ENCODE peak calls at places on chromosomes 11 and 22, in seven cellular contexts. W is PC-3, P is aorta, A is adrenal gland, X is H1, B is neuronal stem cell, J is pancreas. G is an unnamed sample.

GRCh38 chr22:49997932-49998717 is 14.4 kb downstream of the IL17REL start:
- DNase-seq in W (no peak), P (no peak), A (no peak), X (no peak), B (no peak), J (no peak), G (no peak)

GRCh38 chr11:134504146-134504905 is 92.3 kb upstream of the B3GAT1 start:
- DNase-seq in W (no peak), P (no peak), A (no peak), X (no peak), B (no peak), J (no peak), G (no peak)

GRCh38 chr11:3130269-3131071 is 34.6 kb downstream of the OSBPL5 start:
- DNase-seq in W (peak), P (peak), A (no peak), X (no peak), B (no peak), J (peak), G (no peak)

GRCh38 chr11:62388999-62389398 is 29.8 kb upstream of the SCGB1A1 start:
- DNase-seq in W (no peak), P (no peak), A (no peak), X (no peak), B (no peak), J (no peak), G (no peak)

GRCh38 chr11:111835665-111836064 is 35.7 kb downstream of the ALG9 start:
- DNase-seq in W (no peak), P (no peak), A (no peak), X (no peak), B (no peak), J (no peak), G (no peak)

GRCh38 chr22:26325641-26326040 is 103.4 kb upstream of the ASPHD2 start:
- DNase-seq in W (no peak), P (no peak), A (no peak), X (no peak), B (no peak), J (no peak), G (no peak)

GRCh38 chr11:69160296-69161116 is 4.8 kb downstream of the SMIM38 start:
- DNase-seq in W (no peak), P (no peak), A (no peak), X (no peak), B (no peak), J (no peak), G (no peak)

GRCh38 chr11:1879941-1880720 is 11.6 kb downstream of the PRR33 start:
- DNase-seq in W (no peak), P (peak), A (peak), X (no peak), B (no peak), J (peak), G (no peak)

GRCh38 chr22:33518405-33518804 is 401.9 kb downstream of the LARGE1 start:
- DNase-seq in W (no peak), P (no peak), A (no peak), X (no peak), B (no peak), J (no peak), G (no peak)

GRCh38 chr11:127049486-127049885 is 48.9 kb upstream of the KIRREL3 start:
- DNase-seq in W (no peak), P (no peak), A (no peak), X (no peak), B (no peak), J (no peak), G (no peak)

GRCh38 chr11:17853280-17853679 is 118.7 kb downstream of the KCNC1 start:
- DNase-seq in W (no peak), P (no peak), A (no peak), X (no peak), B (no peak), J (no peak), G (no peak)

GRCh38 chr11:75195164-75195962 is 44.5 kb downstream of the SLCO2B1 start:
- DNase-seq in W (no peak), P (peak), A (peak), X (no peak), B (no peak), J (no peak), G (peak)

GRCh38 chr11:33291004-33291777 is 34.0 kb downstream of the HIPK3 start:
- DNase-seq in W (peak), P (no peak), A (no peak), X (no peak), B (no peak), J (no peak), G (no peak)

GRCh38 chr11:60786811-60787567 is 1.9 kb downstream of the MS4A10 start:
- DNase-seq in W (peak), P (peak), A (no peak), X (no peak), B (no peak), J (peak), G (no peak)

GRCh38 chr11:110286298-110287040 is 9.9 kb downstream of the RDX start:
- DNase-seq in W (no peak), P (no peak), A (no peak), X (no peak), B (no peak), J (no peak), G (no peak)

GRCh38 chr11:96098511-96099241 is 174.8 kb upstream of the MTMR2 start:
- DNase-seq in W (peak), P (no peak), A (no peak), X (no peak), B (no peak), J (peak), G (no peak)

GRCh38 chr11:116853461-116854073 is 16.1 kb upstream of the APOA1 start:
- DNase-seq in W (peak), P (no peak), A (no peak), X (no peak), B (no peak), J (no peak), G (no peak)

GRCh38 chr11:93285430-93285829 is 45.1 kb upstream of the DEUP1 start:
- DNase-seq in W (no peak), P (no peak), A (no peak), X (no peak), B (no peak), J (no peak), G (no peak)

GRCh38 chr11:11626128-11626527 is 4.3 kb upstream of the GALNT18 start:
- DNase-seq in W (peak), P (no peak), A (no peak), X (no peak), B (no peak), J (no peak), G (no peak)

GRCh38 chr11:680970-681369 is 14.1 kb downstream of the DEAF1 start:
- DNase-seq in W (no peak), P (no peak), A (no peak), X (no peak), B (no peak), J (no peak), G (no peak)
- H3K27ac ChIP-seq in W (no peak), P (no peak), A (no peak), X (no peak), B (no peak), J (no peak), G (no peak)

GRCh38 chr11:73975479-73975757 is 7.2 kb downstream of the UCP2 start:
- DNase-seq in W (no peak), P (peak), A (no peak), X (no peak), B (no peak), J (no peak), G (no peak)
- H3K27ac ChIP-seq in W (no peak), P (no peak), A (no peak), X (no peak), B (no peak), J (no peak), G (no peak)

GRCh38 chr22:46078241-46079092 is 71.9 kb upstream of the PPARA start:
- DNase-seq in W (peak), P (peak), A (peak), X (no peak), B (no peak), J (peak), G (no peak)

GRCh38 chr22:46081036-46081830 is 69.1 kb upstream of the PPARA start:
- DNase-seq in W (no peak), P (peak), A (no peak), X (no peak), B (no peak), J (peak), G (no peak)

GRCh38 chr22:46077669-46078099 is 72.6 kb upstream of the PPARA start:
- DNase-seq in W (no peak), P (peak), A (no peak), X (no peak), B (no peak), J (peak), G (no peak)

GRCh38 chr22:46079861-46080821 is 70.2 kb upstream of the PPARA start:
- DNase-seq in W (peak), P (peak), A (no peak), X (no peak), B (no peak), J (peak), G (peak)

GRCh38 chr22:46079093-46079860 is 71.0 kb upstream of the PPARA start:
- DNase-seq in W (no peak), P (peak), A (no peak), X (no peak), B (no peak), J (no peak), G (no peak)
- H3K27ac ChIP-seq in W (peak), P (peak), A (peak), X (no peak), B (no peak), J (peak), G (peak)

GRCh38 chr11:72722050-72722748 is 30.0 kb downstream of the ARAP1 start:
- DNase-seq in W (peak), P (peak), A (peak), X (peak), B (peak), J (peak), G (peak)
- H3K27ac ChIP-seq in W (peak), P (no peak), A (peak), X (peak), B (no peak), J (peak), G (peak)

DNA sequence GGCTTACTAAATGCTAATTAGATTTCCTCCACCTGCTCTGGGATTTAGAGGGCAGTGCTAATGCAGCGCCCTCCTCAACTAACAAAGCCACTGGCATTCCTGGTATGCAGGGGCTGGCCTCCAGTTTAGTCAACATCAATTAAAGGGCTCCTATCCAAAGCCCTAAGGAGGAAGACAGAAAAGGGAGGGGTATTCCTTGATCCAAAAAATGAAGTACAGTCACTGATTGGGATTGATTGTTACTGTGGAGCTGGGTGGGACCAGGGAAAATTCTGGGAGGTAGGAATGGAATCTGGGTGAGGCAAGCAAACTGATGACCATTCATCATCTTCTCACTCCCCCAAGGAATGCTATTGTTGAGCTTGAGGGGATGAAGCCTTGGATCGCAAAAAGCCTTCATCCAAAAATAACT is 52.2 kb downstream of the GAB2 start:
- DNase-seq in W (peak), P (no peak), A (no peak), X (peak), B (peak), J (no peak), G (no peak)
- H3K27ac ChIP-seq in W (no peak), P (no peak), A (no peak), X (peak), B (peak), J (no peak), G (no peak)

GRCh38 chr22:46750861-46751260 is 11.6 kb upstream of the TBC1D22A start:
- DNase-seq in W (no peak), P (peak), A (no peak), X (no peak), B (no peak), J (no peak), G (no peak)
- H3K27ac ChIP-seq in W (no peak), P (no peak), A (no peak), X (no peak), B (no peak), J (no peak), G (no peak)

DNA sequence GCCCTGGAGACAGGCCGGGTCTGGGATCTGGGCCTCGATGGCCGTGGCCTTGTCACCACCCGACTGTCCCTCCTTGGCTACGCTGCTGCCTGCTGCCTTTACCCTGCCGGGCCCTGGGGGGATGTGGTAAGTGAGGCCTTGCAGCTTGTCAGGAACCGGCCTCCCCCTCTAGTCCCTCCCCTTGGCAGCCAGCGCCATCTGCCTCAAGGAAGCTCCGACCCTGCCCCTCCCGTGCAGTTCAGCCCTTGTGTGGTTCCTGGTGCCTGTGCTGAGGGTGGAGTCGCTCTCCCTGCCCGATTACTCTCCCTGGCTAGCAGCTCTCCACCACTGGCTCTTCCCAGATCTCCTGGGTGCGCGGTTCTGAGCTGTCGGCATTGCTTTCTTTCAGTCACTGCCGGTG is 33.7 kb downstream of the CTTN start:
- DNase-seq in W (no peak), P (no peak), A (no peak), X (no peak), B (no peak), J (no peak), G (no peak)
- H3K27ac ChIP-seq in W (no peak), P (no peak), A (no peak), X (no peak), B (no peak), J (no peak), G (no peak)

GRCh38 chr22:22666307-22667091 is 22.1 kb downstream of the GGTLC2 start:
- DNase-seq in W (peak), P (no peak), A (peak), X (peak), B (no peak), J (peak), G (no peak)
- H3K27ac ChIP-seq in W (no peak), P (no peak), A (no peak), X (no peak), B (no peak), J (no peak), G (no peak)